ENCODE peak calls at places on chromosomes 7 and 10, in four cellular contexts. U is HEK293T, N is fibroblast of the conjunctiva, R is fibroblast of the aortic adventitia. A is an unnamed sample.
A peak's percentile ranks its signal among the peaks of the same experiment; 100 is the strongest.

GRCh38 chr10:31677198-31678138 is 251.2 kb downstream of the ARHGAP12 start:
- DNase-seq in R (no peak), N (no peak), U (no peak), A (peak; percentile 58)

GRCh38 chr10:63206997-63207952 is 74.1 kb downstream of the NRBF2 start:
- DNase-seq in U (no peak), N (peak; percentile 65), R (peak; percentile 93), A (no peak)

GRCh38 chr7:1668486-1668931 is 1.6 kb upstream of the ELFN1 start:
- DNase-seq in R (no peak), U (no peak), N (no peak), A (peak; percentile 24)

GRCh38 chr7:88339195-88339922 is 32.7 kb upstream of the STEAP4 start:
- DNase-seq in U (no peak), N (no peak), R (no peak), A (no peak)

GRCh38 chr7:64625114-64626082 is 40.5 kb upstream of the ZNF107 start:
- DNase-seq in U (peak; percentile 13), N (no peak), R (no peak), A (no peak)

GRCh38 chr10:131760416-131761166 is 140.2 kb upstream of the PPP2R2D start:
- DNase-seq in R (no peak), U (no peak), N (no peak), A (no peak)

GRCh38 chr7:134364619-134365037 is 47.9 kb upstream of the SLC35B4 start:
- DNase-seq in N (peak; percentile 31), U (no peak), R (peak; percentile 66), A (no peak)

GRCh38 chr10:12712284-12712983 is 289.1 kb downstream of the CCDC3 start:
- DNase-seq in U (no peak), N (no peak), R (no peak), A (no peak)

GRCh38 chr7:95330194-95331003 is 6.1 kb upstream of the PON1 start:
- DNase-seq in R (peak; percentile 9), N (peak; percentile 9), U (no peak), A (no peak)

GRCh38 chr10:125162181-125162906 is 2.0 kb upstream of the CTBP2 start:
- DNase-seq in R (no peak), U (no peak), N (no peak), A (no peak)

GRCh38 chr10:67663449-67664087 is 32.4 kb downstream of the CTNNA3 start:
- DNase-seq in R (no peak), U (no peak), N (no peak), A (no peak)

GRCh38 chr7:7119668-7120208 is 62.6 kb upstream of the C1GALT1 start:
- DNase-seq in R (no peak), U (no peak), N (no peak), A (peak; percentile 31)

GRCh38 chr10:51860257-51860656 is 160.9 kb upstream of the CSTF2T start:
- DNase-seq in N (no peak), R (peak; percentile 84), U (no peak), A (no peak)

GRCh38 chr10:3889961-3890522 is 105.0 kb upstream of the KLF6 start:
- DNase-seq in R (peak; percentile 77), U (no peak), N (no peak), A (no peak)

GRCh38 chr7:20432071-20432470 is 101.4 kb downstream of the ITGB8 start:
- DNase-seq in R (no peak), N (no peak), U (no peak), A (no peak)

GRCh38 chr7:140719711-140720110 is 23.2 kb downstream of the NDUFB2 start:
- DNase-seq in U (no peak), N (no peak), R (peak; percentile 13), A (no peak)

GRCh38 chr7:97138830-97139229 is 21.3 kb downstream of the SDHAF3 start:
- DNase-seq in U (no peak), N (no peak), R (no peak), A (no peak)

GRCh38 chr7:5625938-5626337 is 155.5 kb downstream of the RNF216 start:
- DNase-seq in N (peak; percentile 46), U (no peak), R (peak; percentile 83), A (no peak)

GRCh38 chr10:43202657-43203490 is 64.0 kb downstream of the RASGEF1A start:
- DNase-seq in R (no peak), U (no peak), N (no peak), A (no peak)

GRCh38 chr10:6053816-6054581 is 8.2 kb downstream of the IL2RA start:
- DNase-seq in U (no peak), N (no peak), R (no peak), A (no peak)

GRCh38 chr7:116616555-116617059 is 55.4 kb upstream of the MET start:
- DNase-seq in U (no peak), N (no peak), R (peak; percentile 88), A (no peak)

GRCh38 chr10:102405108-102405561 is 9.6 kb downstream of the NFKB2 start:
- DNase-seq in N (no peak), R (no peak), U (no peak), A (no peak)